ENCODE peak calls at places on chromosome 10, in five cellular contexts. P is HCT116, L is vagina, R is ovary, E is heart left ventricle. S is an unnamed sample. For H3K4me1, the result is how much of the 10 kb centered on the place peaks cover.

GRCh38 chr10:96747734-96748550 is 27.6 kb upstream of the PIK3AP1 start:
- DNase-seq in R (no peak), P (no peak), E (no peak), L (no peak), S (no peak)

GRCh38 chr10:29850371-29850770 is 209.0 kb downstream of the JCAD start:
- DNase-seq in L (no peak), R (no peak), P (no peak), E (no peak), S (no peak)

GRCh38 chr10:84235096-84235495 is 6.2 kb downstream of the LRIT1 start:
- DNase-seq in L (no peak), P (no peak), R (no peak), E (no peak), S (no peak)

GRCh38 chr10:58781873-58782488 is 269.3 kb downstream of the BICC1 start:
- DNase-seq in L (no peak), E (no peak), P (peak), R (no peak), S (no peak)

GRCh38 chr10:49690673-49691356 is 11.4 kb downstream of the C10orf53 start:
- DNase-seq in P (no peak), E (no peak), R (no peak), L (no peak), S (no peak)

GRCh38 chr10:3755440-3756359 is 29.3 kb downstream of the KLF6 start:
- DNase-seq in L (no peak), E (peak), P (no peak), R (no peak), S (peak)

GRCh38 chr10:36114913-36115312 is 472.8 kb upstream of the FZD8 start:
- DNase-seq in R (no peak), L (no peak), E (no peak), P (no peak), S (no peak)

GRCh38 chr10:132028706-132029105 is 37.0 kb upstream of the JAKMIP3 start:
- DNase-seq in P (no peak), L (no peak), E (no peak), R (no peak), S (no peak)

GRCh38 chr10:29636178-29636577 is 1.4 kb upstream of the SVIL start:
- DNase-seq in R (no peak), E (no peak), L (no peak), P (no peak), S (no peak)

GRCh38 chr10:84543077-84543476 is 214.7 kb downstream of the CCSER2 start:
- DNase-seq in E (no peak), R (no peak), L (no peak), P (no peak), S (no peak)

GRCh38 chr10:32887481-32887880 is 70.5 kb downstream of the ITGB1 start:
- DNase-seq in P (no peak), E (no peak), L (no peak), R (no peak), S (no peak)

GRCh38 chr10:32889631-32890212 is 68.3 kb downstream of the ITGB1 start:
- DNase-seq in P (no peak), L (no peak), E (no peak), R (no peak), S (no peak)

GRCh38 chr10:32890444-32890843 is 67.6 kb downstream of the ITGB1 start:
- DNase-seq in R (no peak), E (no peak), L (no peak), P (no peak), S (no peak)

GRCh38 chr10:32891261-32891660 is 66.8 kb downstream of the ITGB1 start:
- DNase-seq in R (no peak), E (no peak), L (no peak), P (no peak), S (no peak)

GRCh38 chr10:32888161-32888927 is 69.7 kb downstream of the ITGB1 start:
- DNase-seq in E (no peak), R (no peak), P (no peak), L (no peak), S (no peak)
- TF ChIP-seq POLR2A in E (no peak), R (no peak), P (no peak), L (no peak), S (no peak)

DNA sequence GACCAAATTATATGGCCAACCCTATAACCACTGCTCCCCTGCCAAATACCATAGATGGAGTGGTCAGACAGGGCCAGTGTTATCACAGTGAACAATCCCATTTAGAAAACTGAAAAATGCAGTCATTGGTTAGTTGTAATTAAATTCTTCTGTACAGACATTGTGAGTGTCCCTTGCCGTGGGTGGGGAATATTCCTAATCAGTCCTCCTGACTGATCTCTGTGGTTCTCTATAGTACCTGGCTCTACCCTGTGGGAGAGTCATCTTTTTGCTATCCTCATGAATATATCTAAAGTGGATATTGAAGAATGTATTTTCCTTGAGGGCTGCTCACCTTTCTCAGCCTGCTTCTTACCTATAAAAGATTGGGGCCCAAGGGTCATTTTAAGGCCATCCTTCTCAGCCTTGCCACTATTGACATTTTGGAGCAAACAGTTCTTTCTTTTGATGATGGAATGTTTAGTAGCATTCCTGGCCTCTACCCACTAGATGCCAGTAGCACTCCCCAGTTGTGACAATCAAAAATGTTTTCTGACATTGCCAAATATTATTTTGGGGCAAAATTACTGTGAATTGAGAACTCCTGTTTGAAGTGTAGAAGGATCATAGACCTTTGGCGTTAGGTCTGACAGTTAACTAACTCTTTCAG is 110.2 kb downstream of the MAPK8 start:
- DNase-seq in E (no peak), R (no peak), L (no peak), P (no peak), S (no peak)
- H3K4me3 ChIP-seq in E (no peak), R (no peak), L (no peak), P (no peak), S (no peak)

DNA sequence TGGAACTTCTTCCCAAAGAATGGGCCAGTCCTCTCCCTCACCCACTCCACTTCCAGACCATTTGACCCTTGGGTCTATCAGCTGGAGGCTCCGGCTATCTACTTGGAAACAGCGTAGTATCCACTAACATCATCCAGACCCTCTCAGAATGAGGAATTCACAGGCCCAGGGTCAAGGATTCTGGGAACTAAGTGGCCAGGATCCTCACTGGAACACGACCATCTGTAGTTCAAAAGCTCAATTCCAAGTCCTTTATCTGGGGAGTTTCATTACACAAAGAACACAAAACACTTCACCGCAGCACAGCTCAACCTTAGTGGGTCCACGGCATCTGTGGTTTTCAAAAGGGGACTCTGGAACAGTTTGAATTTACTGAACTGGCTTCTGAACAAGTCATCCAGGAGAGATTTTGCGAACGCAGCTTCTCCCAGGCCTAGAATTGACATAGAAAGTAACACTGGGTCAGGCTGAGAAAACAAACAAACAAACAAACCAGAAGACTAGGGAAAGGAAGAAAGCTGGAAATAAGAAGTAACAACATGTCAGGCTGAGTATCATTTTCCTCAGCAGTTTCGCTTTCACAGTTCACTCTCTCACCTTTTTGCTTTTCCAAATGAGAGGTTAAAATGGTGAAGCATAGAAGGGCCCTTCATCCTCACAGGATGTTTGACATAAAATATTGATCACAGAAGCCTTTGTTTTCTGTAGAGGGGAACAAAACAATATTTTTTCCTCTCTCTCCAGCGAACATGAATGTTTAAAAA is 57.6 kb upstream of the USP6NL start:
- DNase-seq in P (no peak), E (no peak), L (no peak), R (peak), S (no peak)
- H3K4me1 ChIP-seq in P (under half), E (under half), L (under half), R (under half), S (under half)

DNA sequence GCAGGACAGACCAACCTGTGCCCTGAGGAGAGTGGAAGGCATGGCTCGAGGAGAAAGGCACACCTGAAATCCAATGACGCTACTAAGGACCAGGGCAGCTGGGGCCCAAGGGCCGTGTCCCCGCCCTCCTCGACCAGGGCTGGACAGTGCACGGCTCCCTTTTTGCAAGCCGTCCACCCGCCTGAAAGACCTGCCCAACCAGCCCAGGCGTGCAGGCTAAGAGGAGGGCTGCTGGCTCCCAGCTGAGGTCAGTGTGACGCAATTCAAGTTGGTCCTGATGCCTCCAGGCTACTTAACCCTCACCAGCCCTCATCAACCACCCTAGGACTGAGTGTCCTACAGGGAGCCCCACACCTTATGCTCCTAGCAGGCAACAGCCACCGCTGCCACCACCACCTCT is 69.3 kb downstream of the DLG5 start:
- DNase-seq in L (no peak), R (no peak), P (no peak), E (no peak), S (peak)
- TF ChIP-seq POLR2A in L (no peak), R (no peak), P (no peak), E (no peak), S (no peak)

S was measured in adrenal gland.